ENCODE peak calls at places on chromosome 15, in four cellular contexts. V is adrenal gland, M is ovary, T is IMR-90. B is an unnamed sample.
A peak's percentile ranks its signal among the peaks of the same experiment; 100 is the strongest.

GRCh38 chr15:100123611-100124010 is 218.2 kb downstream of the ADAMTS17 start:
- DNase-seq in V (peak; percentile 36), M (no peak), T (no peak), B (no peak)

GRCh38 chr15:71080166-71080565 is 35.1 kb upstream of the THSD4 start:
- DNase-seq in V (no peak), M (no peak), T (no peak), B (no peak)

GRCh38 chr15:100189849-100190248 is 151.9 kb downstream of the ADAMTS17 start:
- DNase-seq in V (no peak), M (no peak), T (no peak), B (no peak)

GRCh38 chr15:36331531-36332275 is 247.7 kb upstream of the CDIN1 start:
- DNase-seq in V (no peak), M (no peak), T (no peak), B (no peak)

GRCh38 chr15:60752973-60753720 is 274.2 kb upstream of the ICE2 start:
- DNase-seq in V (peak; percentile 14), M (no peak), T (no peak), B (no peak)

GRCh38 chr15:43469867-43470266 is 23.1 kb downstream of the TP53BP1 start:
- DNase-seq in V (no peak), M (no peak), T (peak; percentile 82), B (peak; percentile 37)

GRCh38 chr15:101625169-101625568 is 27.0 kb downstream of the TM2D3 start:
- DNase-seq in V (no peak), M (no peak), T (no peak), B (no peak)

GRCh38 chr15:48029656-48030055 is 91.1 kb upstream of the SLC24A5 start:
- DNase-seq in V (no peak), M (no peak), T (no peak), B (no peak)

GRCh38 chr15:25091421-25092158 is 136.8 kb downstream of the SNRPN start:
- DNase-seq in V (no peak), M (no peak), T (no peak), B (no peak)

GRCh38 chr15:64762546-64762945 is 12.8 kb downstream of the RBPMS2 start:
- DNase-seq in V (no peak), M (no peak), T (no peak), B (no peak)

GRCh38 chr15:64763462-64763861 is 11.9 kb downstream of the RBPMS2 start:
- DNase-seq in V (no peak), M (no peak), T (no peak), B (no peak)

GRCh38 chr15:64761156-64761555 is 14.2 kb downstream of the RBPMS2 start:
- DNase-seq in V (no peak), M (no peak), T (no peak), B (no peak)

GRCh38 chr15:64763021-64763420 is 12.4 kb downstream of the RBPMS2 start:
- DNase-seq in V (no peak), M (no peak), T (no peak), B (no peak)

GRCh38 chr15:64760056-64760455 is 15.3 kb downstream of the RBPMS2 start:
- DNase-seq in V (no peak), M (no peak), T (no peak), B (no peak)
- H3K27me3 ChIP-seq in V (no peaks in the 10 kb centered on the region), M (no peaks in the 10 kb centered on the region), T (no peaks in the 10 kb centered on the region), B (no peaks in the 10 kb centered on the region)

GRCh38 chr15:84781505-84781904 is 33.1 kb downstream of the ZNF592 start:
- DNase-seq in V (no peak), M (no peak), T (peak; percentile 47), B (no peak)

GRCh38 chr15:84785053-84785452 is 32.1 kb upstream of the ALPK3 start:
- DNase-seq in V (peak; percentile 21), M (no peak), T (no peak), B (no peak)

GRCh38 chr15:84782346-84782745 is 34.0 kb downstream of the ZNF592 start:
- DNase-seq in V (no peak), M (no peak), T (no peak), B (no peak)

GRCh38 chr15:84784262-84784661 is 32.9 kb upstream of the ALPK3 start:
- DNase-seq in V (no peak), M (no peak), T (no peak), B (no peak)

DNA sequence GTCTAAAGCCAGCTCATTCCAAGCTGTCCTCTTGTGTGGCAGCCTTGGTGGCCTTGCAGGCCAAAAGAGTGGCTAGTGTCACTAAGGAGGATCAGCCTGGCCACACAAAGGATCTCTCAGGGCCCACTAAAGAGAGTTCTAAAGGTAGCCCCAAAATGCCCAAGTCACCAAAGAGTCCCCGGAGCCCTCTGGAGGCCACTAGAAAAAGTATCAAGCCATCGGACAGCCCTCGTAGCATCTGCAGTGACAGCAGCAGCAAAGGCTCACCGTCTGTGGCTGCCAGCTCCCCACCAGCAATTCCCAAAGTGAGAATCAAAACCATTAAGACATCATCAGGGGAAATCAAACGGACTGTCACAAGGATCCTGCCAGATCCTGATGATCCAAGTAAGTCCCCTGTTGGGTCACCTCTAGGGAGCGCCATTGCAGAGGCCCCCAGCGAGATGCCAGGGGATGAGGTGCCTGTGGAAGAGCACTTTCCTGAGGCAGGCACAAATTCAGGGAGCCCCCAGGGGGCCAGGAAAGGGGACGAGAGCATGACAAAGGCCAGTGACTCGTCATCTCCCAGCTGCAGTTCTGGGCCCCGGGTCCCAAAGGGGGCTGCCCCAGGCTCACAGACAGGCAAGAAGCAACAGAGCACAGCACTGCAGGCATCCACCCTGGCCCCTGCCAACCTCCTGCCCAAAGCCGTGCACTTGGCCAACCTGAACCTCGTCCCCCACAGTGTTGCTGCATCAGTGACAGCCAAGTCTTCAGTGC is 33.5 kb upstream of the ALPK3 start:
- DNase-seq in V (no peak), M (no peak), T (no peak), B (no peak)
- TF ChIP-seq CTCF in V (no peak), M (no peak), T (no peak), B (peak; percentile 9)

DNA sequence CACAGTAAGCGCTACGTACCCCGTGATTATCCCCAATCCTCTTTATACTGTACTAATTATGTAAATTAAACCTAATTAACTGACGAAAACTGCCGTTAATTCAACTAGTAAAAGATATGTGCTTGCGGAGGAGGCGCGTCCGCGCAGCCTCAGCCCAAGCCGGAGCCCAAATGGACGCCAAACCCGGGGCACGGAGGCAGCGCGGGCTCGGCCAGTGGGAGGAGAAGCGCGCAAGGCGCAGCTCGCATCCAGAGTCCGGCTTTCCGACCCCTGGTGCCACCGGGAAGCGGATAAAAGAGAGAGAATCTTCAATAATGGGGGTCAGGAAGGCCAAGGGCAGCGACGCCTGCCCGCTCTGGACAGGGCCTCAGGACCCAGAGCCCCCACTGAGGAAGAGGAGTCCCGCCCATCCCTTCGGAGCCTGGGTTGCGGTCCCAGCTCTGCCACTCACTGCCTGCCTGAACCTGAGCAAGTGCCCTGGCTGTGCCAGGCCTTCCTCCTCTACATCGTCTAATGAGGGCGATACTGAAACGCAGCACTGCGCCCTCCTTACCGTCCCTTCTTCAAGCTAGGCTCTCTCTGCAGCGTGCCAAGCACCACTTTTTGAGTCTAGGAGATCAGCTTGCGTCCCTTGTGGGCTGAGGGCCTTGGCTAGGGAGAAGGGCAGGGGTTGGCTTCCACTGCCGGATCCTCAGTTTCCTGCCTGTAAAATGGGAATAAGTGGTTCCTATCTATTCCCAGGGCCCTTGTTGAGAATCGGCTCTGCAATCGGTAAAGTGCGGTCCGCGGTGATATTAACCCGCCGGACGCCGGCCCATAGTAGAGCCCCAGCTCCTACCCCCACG is 4.9 kb upstream of the SKOR1 start:
- DNase-seq in V (no peak), M (no peak), T (no peak), B (no peak)
- H3K27me3 ChIP-seq in V (peaks cover 62% of the 10 kb centered on the region), M (peaks cover 18% of the 10 kb centered on the region), T (peaks cover 77% of the 10 kb centered on the region), B (peaks cover 71% of the 10 kb centered on the region)

DNA sequence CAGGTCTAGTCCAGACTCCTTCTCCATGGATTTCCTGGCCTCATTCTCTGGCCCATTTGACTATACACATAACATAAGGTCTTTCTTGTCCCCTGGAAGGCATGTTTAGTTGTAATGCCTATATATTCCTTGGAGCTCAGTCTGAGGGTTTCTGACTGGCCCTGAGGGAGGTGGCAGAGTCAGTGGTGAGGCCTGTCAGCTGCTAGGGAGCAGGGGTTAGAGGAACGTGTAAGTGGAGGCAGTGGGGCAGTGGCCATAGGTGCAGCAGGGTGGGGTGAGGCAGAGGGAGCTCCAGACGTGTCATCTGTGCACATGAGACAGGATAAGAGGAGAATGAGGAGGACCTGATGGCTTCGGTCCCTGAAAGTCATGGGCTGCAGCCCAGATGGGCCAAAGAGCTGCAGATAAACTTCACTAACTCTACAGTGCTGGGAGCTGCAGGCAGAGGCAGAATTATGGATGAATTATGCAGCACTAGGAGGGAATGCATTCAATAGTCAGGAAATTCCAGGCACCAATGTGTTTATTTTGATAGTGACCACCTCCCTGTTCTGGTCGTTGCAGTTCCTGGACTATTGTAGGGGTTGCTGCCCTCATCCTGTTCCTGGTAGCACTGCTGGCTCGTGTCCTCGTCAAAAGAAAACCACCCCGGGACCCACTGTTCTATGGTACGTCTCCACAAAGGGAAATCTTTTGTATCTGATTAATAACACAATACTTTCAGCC is 5.0 kb downstream of the TM6SF1 start:
- DNase-seq in V (peak; percentile 23), M (no peak), T (peak; percentile 95), B (peak; percentile 83)
- TF ChIP-seq CTCF in V (no peak), M (no peak), T (peak; percentile 46), B (peak; percentile 46)